ENCODE peak calls at places on chromosomes 2 and 18, in six cellular contexts. J is HepG2, G is K562, F is GM12891, K is GM12878, W is H1. H is an unnamed sample.

GRCh38 chr2:17879137-17879912 is 858 bp downstream of the KCNS3 start:
- DNase-seq in J (no peak), K (no peak), F (peak; percentile 41), G (peak; percentile 28), W (peak; percentile 62), H (peak; percentile 33)

GRCh38 chr2:52995439-52995838 is 772.2 kb upstream of the CHAC2 start:
- DNase-seq in W (no peak), G (no peak), K (no peak), F (no peak), J (no peak), H (no peak)

GRCh38 chr2:204576580-204576979 is 31.3 kb downstream of the PARD3B start:
- DNase-seq in K (no peak), F (no peak), G (no peak), W (no peak), J (no peak), H (no peak)

GRCh38 chr2:156112323-156112722 is 220.2 kb downstream of the NR4A2 start:
- DNase-seq in W (no peak), K (no peak), F (no peak), J (no peak), G (no peak), H (no peak)

GRCh38 chr18:7855051-7855450 is 287.9 kb downstream of the PTPRM start:
- DNase-seq in G (no peak), F (no peak), W (no peak), J (no peak), K (no peak), H (no peak)

GRCh38 chr18:40687401-40687800 is 1267.6 kb upstream of the PIK3C3 start:
- DNase-seq in G (no peak), K (no peak), J (no peak), F (no peak), W (no peak), H (no peak)

GRCh38 chr2:120369250-120369649 is 23.3 kb downstream of the INHBB start:
- DNase-seq in J (no peak), W (no peak), K (no peak), G (no peak), F (no peak), H (no peak)

GRCh38 chr2:24792874-24793751 is at the start of the genes CENPO and PTRHD1:
- DNase-seq in W (peak; percentile 90), F (peak; percentile 87), G (peak; percentile 98), K (peak; percentile 92), J (peak; percentile 98), H (peak; percentile 87)

GRCh38 chr2:195026261-195026660 is 630.8 kb upstream of the SLC39A10 start:
- DNase-seq in W (no peak), J (no peak), F (no peak), G (no peak), K (no peak), H (no peak)

GRCh38 chr2:86221066-86221684 is 21.9 kb downstream of the MRPL35 start:
- DNase-seq in K (no peak), G (peak; percentile 74), W (no peak), J (peak; percentile 62), F (no peak), H (no peak)

DNA sequence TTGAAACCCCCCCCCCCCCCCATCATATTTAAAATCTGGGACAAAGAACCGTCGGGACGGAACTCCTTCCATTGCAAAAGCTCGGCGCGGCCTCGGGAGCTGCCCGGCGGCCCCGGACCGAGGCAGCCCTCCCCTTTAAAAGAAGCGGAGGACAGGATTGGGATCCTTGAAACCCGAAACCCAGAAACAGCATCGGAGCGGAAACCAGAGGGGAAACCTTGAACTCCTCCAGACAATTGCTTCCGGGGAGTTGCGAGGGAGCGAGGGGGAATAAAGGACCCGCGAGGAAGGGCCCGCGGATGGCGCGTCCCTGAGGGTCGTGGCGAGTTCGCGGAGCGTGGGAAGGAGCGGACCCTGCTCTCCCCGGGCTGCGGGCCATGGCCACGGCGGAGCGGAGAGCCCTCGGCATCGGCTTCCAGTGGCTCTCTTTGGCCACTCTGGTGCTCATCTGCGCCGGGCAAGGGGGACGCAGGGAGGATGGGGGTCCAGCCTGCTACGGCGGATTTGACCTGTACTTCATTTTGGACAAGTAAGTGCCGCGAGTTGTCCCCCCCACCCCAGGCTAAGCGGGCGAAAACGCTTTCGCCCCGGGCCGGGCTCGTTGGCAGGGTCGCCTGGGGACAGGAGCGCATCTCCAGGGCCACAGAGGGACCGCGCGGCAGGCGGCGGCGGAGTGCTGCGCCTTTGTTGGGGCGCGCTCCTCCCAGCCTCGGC is at the start of gene ANTXR1:
- DNase-seq in K (no peak), G (peak; percentile 10), F (no peak), W (no peak), J (peak; percentile 45), H (no peak)
- TF ChIP-seq POLR2AphosphoS5 in K (no peak), G (no peak), F (no peak), W (no peak), J (no peak), H (no peak)

GRCh38 chr2:100246163-100247145 is 75.8 kb downstream of the LONRF2 start:
- DNase-seq in F (no peak), J (peak; percentile 27), W (no peak), G (peak; percentile 54), K (no peak), H (no peak)

GRCh38 chr2:100243671-100244030 is 78.7 kb downstream of the LONRF2 start:
- DNase-seq in F (no peak), J (no peak), G (no peak), W (no peak), K (no peak), H (no peak)

GRCh38 chr2:100244881-100245605 is 77.3 kb downstream of the LONRF2 start:
- DNase-seq in W (no peak), J (no peak), F (no peak), K (no peak), G (no peak), H (no peak)

GRCh38 chr2:100247256-100248043 is 74.9 kb downstream of the LONRF2 start:
- DNase-seq in G (no peak), J (no peak), W (no peak), K (peak; percentile 51), F (peak; percentile 67), H (peak; percentile 50)

GRCh38 chr2:100245681-100246080 is 76.6 kb downstream of the LONRF2 start:
- DNase-seq in G (no peak), J (no peak), W (no peak), F (no peak), K (no peak), H (no peak)
- TF ChIP-seq TAF1 in G (no peak), J (no peak), W (no peak), F (no peak), K (no peak), H (no peak)

GRCh38 chr2:54722641-54723299 is 692 bp upstream of the EML6 start:
- DNase-seq in F (no peak), K (no peak), G (no peak), J (no peak), W (no peak), H (no peak)
- TF ChIP-seq POLR2A in F (no peak), K (no peak), G (peak; percentile 80), J (peak; percentile 93), W (no peak), H (no peak)

DNA sequence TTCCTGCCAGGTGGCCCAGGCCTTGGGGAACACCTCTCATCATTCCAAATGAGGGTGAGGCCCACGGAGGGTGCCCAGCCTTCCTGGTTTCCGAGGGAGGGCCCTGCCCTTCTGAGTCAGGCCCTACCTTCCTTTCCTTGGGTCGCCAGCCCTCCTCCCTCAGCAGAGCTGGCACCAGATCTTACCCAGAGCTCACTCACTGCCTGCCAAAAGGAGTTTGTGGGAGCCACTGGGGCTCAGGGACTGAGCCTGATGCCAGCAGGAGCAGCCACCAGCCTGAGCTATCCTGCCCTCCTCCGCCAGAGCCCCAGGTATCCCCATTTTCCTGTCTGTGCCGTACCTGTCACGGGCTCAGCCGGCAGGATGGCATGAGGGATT is 64.1 kb downstream of the NRP2 start:
- DNase-seq in J (no peak), G (no peak), W (no peak), K (no peak), F (no peak), H (no peak)
- TF ChIP-seq POLR2AphosphoS5 in J (no peak), G (no peak), W (no peak), K (no peak), F (no peak), H (no peak)

DNA sequence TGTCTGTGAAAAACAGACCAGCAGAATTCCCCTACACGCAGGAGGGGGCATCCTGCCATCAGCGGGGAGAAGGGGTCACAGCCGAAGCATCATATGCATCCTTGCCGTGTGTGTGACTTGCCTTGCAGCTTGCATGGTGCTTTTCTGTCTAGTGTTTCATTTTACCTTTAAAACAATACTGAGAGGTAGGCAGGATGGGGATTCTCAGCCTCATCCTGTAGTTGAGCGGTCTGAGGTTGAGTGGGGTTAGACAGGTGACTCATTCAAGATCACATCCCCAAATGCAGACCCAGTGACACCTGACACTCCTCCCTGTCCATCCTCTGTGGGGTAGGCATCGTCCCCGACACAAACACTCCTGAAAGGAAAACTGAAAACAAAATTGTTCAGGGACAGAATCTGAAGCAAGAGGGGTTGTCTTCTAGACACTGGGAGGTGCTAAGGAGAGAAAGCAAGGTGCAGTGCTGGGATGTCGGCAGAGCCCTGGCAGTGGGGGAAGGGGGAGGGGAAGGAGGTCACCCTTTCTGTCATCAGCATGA is 7.9 kb downstream of the ARL4C start:
- DNase-seq in F (no peak), J (no peak), W (no peak), K (peak; percentile 51), G (no peak), H (no peak)
- TF ChIP-seq TAF1 in F (no peak), J (no peak), W (no peak), K (no peak), G (no peak), H (no peak)

GRCh38 chr18:54069729-54070128 is 154.7 kb downstream of the MBD2 start:
- DNase-seq in G (no peak), F (no peak), W (no peak), K (no peak), J (no peak), H (no peak)

GRCh38 chr18:54080854-54081253 is 143.6 kb downstream of the MBD2 start:
- DNase-seq in F (no peak), K (no peak), G (no peak), W (no peak), J (no peak), H (no peak)

DNA sequence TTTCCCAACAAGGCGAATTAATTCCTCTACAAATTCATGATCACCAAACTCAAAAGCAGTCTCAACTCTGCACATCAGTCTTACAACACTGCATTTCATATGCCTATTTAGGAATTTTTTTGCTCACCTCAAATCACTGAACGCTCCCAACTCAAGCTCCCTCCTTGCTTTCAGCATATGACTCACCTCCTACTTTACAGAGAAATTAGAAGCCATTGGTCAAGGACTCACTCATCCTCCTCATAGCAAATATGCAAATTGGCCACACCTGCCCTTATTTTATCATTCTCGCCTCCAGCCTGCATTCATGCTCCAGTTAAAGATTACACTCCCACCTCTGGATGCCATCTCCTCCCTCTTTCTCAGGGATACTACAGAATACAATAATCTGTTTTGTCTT is 148.8 kb downstream of the MBD2 start:
- DNase-seq in G (no peak), J (no peak), K (no peak), F (no peak), W (no peak), H (no peak)
- TF ChIP-seq POLR2A in G (no peak), J (no peak), K (no peak), F (no peak), W (no peak), H (no peak)